ENCODE peak calls at places on chromosomes 4 and X, in ten cellular contexts. One of them, this sample, is unnamed.

GRCh38 chr4:7474320-7474719 is 39.6 kb upstream of the PSAPL1 start:
- DNase-seq in hepatocyte: no peak
- DNase-seq in posterior vena cava: no peak
- DNase-seq in NCI-H1694 treated with DMSO at 0.1 percent for 48 hours: no peak
- DNase-seq in sciatic nerve: no peak
- DNase-seq in trophoblast cell: no peak
- DNase-seq in fibroblast of pulmonary artery: no peak
- DNase-seq in stimulated activated CD4-positive, alpha-beta T cell treated with anti-CD3 and anti-CD28 coated beads, Interleukin-12 subunit alpha, Interleukin-12 subunit beta, amount 100 ng/mL, for 48 hours: no peak
- DNase-seq in AG08396: no peak
- DNase-seq in K562: no peak
- DNase-seq in this sample: no peak

GRCh38 chr4:153521995-153522799 is 56.0 kb downstream of the TMEM131L start:
- DNase-seq in K562: no peak
- DNase-seq in stimulated activated CD4-positive, alpha-beta T cell treated with anti-CD3 and anti-CD28 coated beads, Interleukin-12 subunit alpha, Interleukin-12 subunit beta, amount 100 ng/mL, for 48 hours: peak
- DNase-seq in sciatic nerve: no peak
- DNase-seq in posterior vena cava: no peak
- DNase-seq in hepatocyte: no peak
- DNase-seq in AG08396: no peak
- DNase-seq in NCI-H1694 treated with DMSO at 0.1 percent for 48 hours: no peak
- DNase-seq in trophoblast cell: no peak
- DNase-seq in fibroblast of pulmonary artery: no peak
- DNase-seq in this sample: no peak

GRCh38 chrX:136745215-136746173 is 35.2 kb downstream of the ARHGEF6 start:
- DNase-seq in NCI-H1694 treated with DMSO at 0.1 percent for 48 hours: no peak
- DNase-seq in posterior vena cava: no peak
- DNase-seq in AG08396: no peak
- DNase-seq in K562: no peak
- DNase-seq in fibroblast of pulmonary artery: no peak
- DNase-seq in hepatocyte: peak
- DNase-seq in trophoblast cell: no peak
- DNase-seq in stimulated activated CD4-positive, alpha-beta T cell treated with anti-CD3 and anti-CD28 coated beads, Interleukin-12 subunit alpha, Interleukin-12 subunit beta, amount 100 ng/mL, for 48 hours: no peak
- DNase-seq in sciatic nerve: no peak
- DNase-seq in this sample: no peak

GRCh38 chr4:8540072-8540471 is 40.1 kb upstream of the GPR78 start:
- DNase-seq in hepatocyte: no peak
- DNase-seq in sciatic nerve: no peak
- DNase-seq in NCI-H1694 treated with DMSO at 0.1 percent for 48 hours: no peak
- DNase-seq in posterior vena cava: peak
- DNase-seq in trophoblast cell: no peak
- DNase-seq in AG08396: no peak
- DNase-seq in stimulated activated CD4-positive, alpha-beta T cell treated with anti-CD3 and anti-CD28 coated beads, Interleukin-12 subunit alpha, Interleukin-12 subunit beta, amount 100 ng/mL, for 48 hours: peak
- DNase-seq in fibroblast of pulmonary artery: no peak
- DNase-seq in K562: no peak
- DNase-seq in this sample: no peak

GRCh38 chrX:70433848-70434351 is 10.7 kb upstream of the DLG3 start:
- DNase-seq in K562: peak
- DNase-seq in sciatic nerve: peak
- DNase-seq in AG08396: peak
- DNase-seq in trophoblast cell: peak
- DNase-seq in hepatocyte: peak
- DNase-seq in posterior vena cava: peak
- DNase-seq in NCI-H1694 treated with DMSO at 0.1 percent for 48 hours: peak
- DNase-seq in fibroblast of pulmonary artery: peak
- DNase-seq in stimulated activated CD4-positive, alpha-beta T cell treated with anti-CD3 and anti-CD28 coated beads, Interleukin-12 subunit alpha, Interleukin-12 subunit beta, amount 100 ng/mL, for 48 hours: peak
- DNase-seq in this sample: peak

GRCh38 chr4:166675411-166675810 is 558.9 kb downstream of the SPOCK3 start:
- DNase-seq in AG08396: no peak
- DNase-seq in trophoblast cell: no peak
- DNase-seq in NCI-H1694 treated with DMSO at 0.1 percent for 48 hours: no peak
- DNase-seq in stimulated activated CD4-positive, alpha-beta T cell treated with anti-CD3 and anti-CD28 coated beads, Interleukin-12 subunit alpha, Interleukin-12 subunit beta, amount 100 ng/mL, for 48 hours: no peak
- DNase-seq in sciatic nerve: peak
- DNase-seq in posterior vena cava: no peak
- DNase-seq in K562: no peak
- DNase-seq in fibroblast of pulmonary artery: peak
- DNase-seq in hepatocyte: peak
- DNase-seq in this sample: no peak

GRCh38 chrX:41971346-41971745 is 48.0 kb upstream of the CASK start:
- DNase-seq in stimulated activated CD4-positive, alpha-beta T cell treated with anti-CD3 and anti-CD28 coated beads, Interleukin-12 subunit alpha, Interleukin-12 subunit beta, amount 100 ng/mL, for 48 hours: no peak
- DNase-seq in posterior vena cava: no peak
- DNase-seq in AG08396: no peak
- DNase-seq in sciatic nerve: no peak
- DNase-seq in trophoblast cell: no peak
- DNase-seq in fibroblast of pulmonary artery: no peak
- DNase-seq in hepatocyte: no peak
- DNase-seq in NCI-H1694 treated with DMSO at 0.1 percent for 48 hours: no peak
- DNase-seq in K562: no peak
- DNase-seq in this sample: no peak

GRCh38 chr4:13541720-13542576 is 2.4 kb downstream of the NKX3-2 start:
- DNase-seq in hepatocyte: peak
- DNase-seq in trophoblast cell: no peak
- DNase-seq in sciatic nerve: no peak
- DNase-seq in NCI-H1694 treated with DMSO at 0.1 percent for 48 hours: no peak
- DNase-seq in stimulated activated CD4-positive, alpha-beta T cell treated with anti-CD3 and anti-CD28 coated beads, Interleukin-12 subunit alpha, Interleukin-12 subunit beta, amount 100 ng/mL, for 48 hours: no peak
- DNase-seq in AG08396: peak
- DNase-seq in fibroblast of pulmonary artery: no peak
- DNase-seq in K562: no peak
- DNase-seq in posterior vena cava: peak
- DNase-seq in this sample: no peak

GRCh38 chr4:76615999-76616398 is 181.0 kb downstream of the SHROOM3 start:
- DNase-seq in fibroblast of pulmonary artery: no peak
- DNase-seq in NCI-H1694 treated with DMSO at 0.1 percent for 48 hours: no peak
- DNase-seq in trophoblast cell: no peak
- DNase-seq in stimulated activated CD4-positive, alpha-beta T cell treated with anti-CD3 and anti-CD28 coated beads, Interleukin-12 subunit alpha, Interleukin-12 subunit beta, amount 100 ng/mL, for 48 hours: no peak
- DNase-seq in posterior vena cava: no peak
- DNase-seq in K562: no peak
- DNase-seq in AG08396: no peak
- DNase-seq in hepatocyte: no peak
- DNase-seq in sciatic nerve: no peak
- DNase-seq in this sample: no peak

GRCh38 chr4:76235915-76236314 is 15.6 kb upstream of the FAM47E start:
- DNase-seq in K562: no peak
- DNase-seq in NCI-H1694 treated with DMSO at 0.1 percent for 48 hours: no peak
- DNase-seq in stimulated activated CD4-positive, alpha-beta T cell treated with anti-CD3 and anti-CD28 coated beads, Interleukin-12 subunit alpha, Interleukin-12 subunit beta, amount 100 ng/mL, for 48 hours: no peak
- DNase-seq in trophoblast cell: peak
- DNase-seq in fibroblast of pulmonary artery: no peak
- DNase-seq in AG08396: no peak
- DNase-seq in hepatocyte: peak
- DNase-seq in posterior vena cava: no peak
- DNase-seq in sciatic nerve: no peak
- DNase-seq in this sample: no peak

GRCh38 chr4:26322349-26322748 is 1.5 kb downstream of the RBPJ start:
- DNase-seq in stimulated activated CD4-positive, alpha-beta T cell treated with anti-CD3 and anti-CD28 coated beads, Interleukin-12 subunit alpha, Interleukin-12 subunit beta, amount 100 ng/mL, for 48 hours: no peak
- DNase-seq in K562: no peak
- DNase-seq in fibroblast of pulmonary artery: no peak
- DNase-seq in sciatic nerve: no peak
- DNase-seq in AG08396: no peak
- DNase-seq in NCI-H1694 treated with DMSO at 0.1 percent for 48 hours: no peak
- DNase-seq in hepatocyte: no peak
- DNase-seq in posterior vena cava: no peak
- DNase-seq in trophoblast cell: no peak
- DNase-seq in this sample: no peak

GRCh38 chr4:3286335-3287175 is 6.3 kb upstream of the RGS12 start:
- DNase-seq in stimulated activated CD4-positive, alpha-beta T cell treated with anti-CD3 and anti-CD28 coated beads, Interleukin-12 subunit alpha, Interleukin-12 subunit beta, amount 100 ng/mL, for 48 hours: no peak
- DNase-seq in sciatic nerve: peak
- DNase-seq in fibroblast of pulmonary artery: peak
- DNase-seq in K562: no peak
- DNase-seq in trophoblast cell: peak
- DNase-seq in NCI-H1694 treated with DMSO at 0.1 percent for 48 hours: no peak
- DNase-seq in AG08396: no peak
- DNase-seq in hepatocyte: no peak
- DNase-seq in posterior vena cava: peak
- DNase-seq in this sample: no peak

GRCh38 chr4:154329268-154329858 is 162.2 kb downstream of the DCHS2 start:
- DNase-seq in stimulated activated CD4-positive, alpha-beta T cell treated with anti-CD3 and anti-CD28 coated beads, Interleukin-12 subunit alpha, Interleukin-12 subunit beta, amount 100 ng/mL, for 48 hours: no peak
- DNase-seq in sciatic nerve: no peak
- DNase-seq in K562: no peak
- DNase-seq in hepatocyte: peak
- DNase-seq in trophoblast cell: no peak
- DNase-seq in AG08396: no peak
- DNase-seq in fibroblast of pulmonary artery: peak
- DNase-seq in posterior vena cava: no peak
- DNase-seq in NCI-H1694 treated with DMSO at 0.1 percent for 48 hours: no peak
- DNase-seq in this sample: no peak

GRCh38 chr4:95675623-95676022 is 126.8 kb upstream of the UNC5C start:
- DNase-seq in stimulated activated CD4-positive, alpha-beta T cell treated with anti-CD3 and anti-CD28 coated beads, Interleukin-12 subunit alpha, Interleukin-12 subunit beta, amount 100 ng/mL, for 48 hours: no peak
- DNase-seq in AG08396: no peak
- DNase-seq in NCI-H1694 treated with DMSO at 0.1 percent for 48 hours: no peak
- DNase-seq in K562: no peak
- DNase-seq in fibroblast of pulmonary artery: no peak
- DNase-seq in posterior vena cava: no peak
- DNase-seq in hepatocyte: no peak
- DNase-seq in sciatic nerve: no peak
- DNase-seq in trophoblast cell: no peak
- DNase-seq in this sample: no peak

GRCh38 chrX:110407910-110408545 is 49.4 kb downstream of the RTL9 start:
- DNase-seq in AG08396: peak
- DNase-seq in stimulated activated CD4-positive, alpha-beta T cell treated with anti-CD3 and anti-CD28 coated beads, Interleukin-12 subunit alpha, Interleukin-12 subunit beta, amount 100 ng/mL, for 48 hours: no peak
- DNase-seq in hepatocyte: peak
- DNase-seq in fibroblast of pulmonary artery: peak
- DNase-seq in sciatic nerve: no peak
- DNase-seq in posterior vena cava: no peak
- DNase-seq in NCI-H1694 treated with DMSO at 0.1 percent for 48 hours: peak
- DNase-seq in trophoblast cell: no peak
- DNase-seq in K562: peak
- DNase-seq in this sample: peak

GRCh38 chrX:130575831-130576404 is 174.1 kb downstream of the RBMX2 start:
- DNase-seq in NCI-H1694 treated with DMSO at 0.1 percent for 48 hours: peak
- DNase-seq in trophoblast cell: no peak
- DNase-seq in stimulated activated CD4-positive, alpha-beta T cell treated with anti-CD3 and anti-CD28 coated beads, Interleukin-12 subunit alpha, Interleukin-12 subunit beta, amount 100 ng/mL, for 48 hours: peak
- DNase-seq in sciatic nerve: peak
- DNase-seq in K562: peak
- DNase-seq in AG08396: peak
- DNase-seq in posterior vena cava: no peak
- DNase-seq in fibroblast of pulmonary artery: peak
- DNase-seq in hepatocyte: peak
- DNase-seq in this sample: no peak

GRCh38 chrX:77446029-77446585 is 1.1 kb upstream of the FGF16 start:
- DNase-seq in posterior vena cava: peak
- DNase-seq in fibroblast of pulmonary artery: no peak
- DNase-seq in sciatic nerve: no peak
- DNase-seq in K562: no peak
- DNase-seq in AG08396: no peak
- DNase-seq in NCI-H1694 treated with DMSO at 0.1 percent for 48 hours: peak
- DNase-seq in trophoblast cell: no peak
- DNase-seq in hepatocyte: peak
- DNase-seq in stimulated activated CD4-positive, alpha-beta T cell treated with anti-CD3 and anti-CD28 coated beads, Interleukin-12 subunit alpha, Interleukin-12 subunit beta, amount 100 ng/mL, for 48 hours: no peak
- DNase-seq in this sample: no peak

This sample was measured in gastrocnemius medialis.